ENCODE peak calls at places on chromosomes 3 and 15, in ten cellular contexts. E is mesendoderm, M is vagina, C is neural progenitor cell, D is left lung, U is kidney epithelial cell, R is GM12878, B is iPS DF 6.9, I is upper lobe of left lung, L is right cardiac atrium. S is an unnamed sample.

GRCh38 chr3:46102780-46103130 is 75.5 kb upstream of the XCR1 start:
- DNase-seq in E (no peak), M (no peak), C (no peak), D (no peak), U (no peak), R (no peak), B (no peak), I (no peak), L (no peak), S (no peak)

GRCh38 chr3:42804113-42804830 is at the start of gene HIGD1A:
- DNase-seq in E (peak; percentile 98), M (peak; percentile 98), C (peak; percentile 97), D (peak; percentile 99), U (peak; percentile 80), R (peak; percentile 79), B (peak; percentile 82), I (peak; percentile 97), L (peak; percentile 98), S (peak; percentile 98)

GRCh38 chr3:46124216-46125143 is 83.6 kb downstream of the CCR1 start:
- DNase-seq in E (no peak), M (no peak), C (no peak), D (no peak), U (no peak), R (no peak), B (no peak), I (no peak), L (no peak), S (no peak)

GRCh38 chr3:10551821-10552630 is 46.6 kb upstream of the ATP2B2 start:
- DNase-seq in E (no peak), M (no peak), C (no peak), D (peak; percentile 84), U (no peak), R (no peak), B (no peak), I (peak; percentile 85), L (peak; percentile 75), S (peak; percentile 16)

GRCh38 chr3:87354399-87354798 is 78.0 kb upstream of the POU1F1 start:
- DNase-seq in E (peak; percentile 19), M (no peak), C (no peak), D (no peak), U (no peak), R (no peak), B (no peak), I (no peak), L (no peak), S (no peak)

GRCh38 chr15:52078197-52078875 is 34.2 kb downstream of the BCL2L10 start:
- DNase-seq in E (no peak), M (no peak), C (no peak), D (no peak), U (no peak), R (no peak), B (no peak), I (no peak), L (peak; percentile 39), S (no peak)

GRCh38 chr3:13525827-13526625 is 22.9 kb upstream of the FBLN2 start:
- DNase-seq in E (no peak), M (no peak), C (peak; percentile 64), D (peak; percentile 77), U (no peak), R (no peak), B (no peak), I (peak; percentile 77), L (peak; percentile 72), S (no peak)

GRCh38 chr3:196989721-196990262 is 21.2 kb upstream of the PIGZ start:
- DNase-seq in E (no peak), M (no peak), C (no peak), D (no peak), U (no peak), R (no peak), B (no peak), I (no peak), L (no peak), S (no peak)

GRCh38 chr15:85854345-85855097 is 59.8 kb upstream of the KLHL25 start:
- DNase-seq in E (peak; percentile 76), M (no peak), C (peak; percentile 76), D (no peak), U (no peak), R (no peak), B (peak; percentile 54), I (no peak), L (no peak), S (peak; percentile 75)

GRCh38 chr15:56307180-56307579 is 58.0 kb upstream of the TEX9 start:
- DNase-seq in E (no peak), M (no peak), C (peak; percentile 53), D (no peak), U (no peak), R (no peak), B (no peak), I (no peak), L (no peak), S (no peak)

GRCh38 chr3:126959921-126960603 is 22.9 kb upstream of the PLXNA1 start:
- DNase-seq in E (peak; percentile 68), M (no peak), C (peak; percentile 73), D (peak; percentile 44), U (no peak), R (no peak), B (no peak), I (peak; percentile 46), L (peak; percentile 43), S (no peak)

GRCh38 chr3:134364061-134364935 is 9.9 kb downstream of the AMOTL2 start:
- DNase-seq in E (peak; percentile 99), M (no peak), C (peak; percentile 97), D (peak; percentile 93), U (peak; percentile 82), R (no peak), B (peak; percentile 67), I (peak; percentile 95), L (peak; percentile 98), S (peak; percentile 12)

GRCh38 chr15:85997618-85998017 is 82.1 kb upstream of the AGBL1 start:
- DNase-seq in E (no peak), M (no peak), C (no peak), D (no peak), U (no peak), R (no peak), B (no peak), I (no peak), L (no peak), S (no peak)

GRCh38 chr15:35126236-35126635 is 41.1 kb upstream of the NANOGP8 start:
- DNase-seq in E (peak; percentile 39), M (no peak), C (no peak), D (no peak), U (no peak), R (no peak), B (no peak), I (no peak), L (no peak), S (no peak)

GRCh38 chr3:47057212-47057671 is 77.8 kb downstream of the NBEAL2 start:
- DNase-seq in E (peak; percentile 6), M (no peak), C (no peak), D (no peak), U (no peak), R (no peak), B (no peak), I (no peak), L (no peak), S (peak; percentile 10)

GRCh38 chr3:54604495-54604894 is 323.4 kb downstream of the LRTM1 start:
- DNase-seq in E (no peak), M (peak; percentile 52), C (no peak), D (no peak), U (no peak), R (no peak), B (no peak), I (no peak), L (no peak), S (no peak)

GRCh38 chr3:54596087-54596486 is 331.8 kb downstream of the LRTM1 start:
- DNase-seq in E (no peak), M (peak; percentile 72), C (no peak), D (no peak), U (no peak), R (no peak), B (no peak), I (no peak), L (no peak), S (no peak)

GRCh38 chr3:54599741-54600140 is 328.1 kb downstream of the LRTM1 start:
- DNase-seq in E (no peak), M (peak; percentile 77), C (no peak), D (no peak), U (no peak), R (no peak), B (no peak), I (peak; percentile 7), L (peak; percentile 83), S (no peak)

DNA sequence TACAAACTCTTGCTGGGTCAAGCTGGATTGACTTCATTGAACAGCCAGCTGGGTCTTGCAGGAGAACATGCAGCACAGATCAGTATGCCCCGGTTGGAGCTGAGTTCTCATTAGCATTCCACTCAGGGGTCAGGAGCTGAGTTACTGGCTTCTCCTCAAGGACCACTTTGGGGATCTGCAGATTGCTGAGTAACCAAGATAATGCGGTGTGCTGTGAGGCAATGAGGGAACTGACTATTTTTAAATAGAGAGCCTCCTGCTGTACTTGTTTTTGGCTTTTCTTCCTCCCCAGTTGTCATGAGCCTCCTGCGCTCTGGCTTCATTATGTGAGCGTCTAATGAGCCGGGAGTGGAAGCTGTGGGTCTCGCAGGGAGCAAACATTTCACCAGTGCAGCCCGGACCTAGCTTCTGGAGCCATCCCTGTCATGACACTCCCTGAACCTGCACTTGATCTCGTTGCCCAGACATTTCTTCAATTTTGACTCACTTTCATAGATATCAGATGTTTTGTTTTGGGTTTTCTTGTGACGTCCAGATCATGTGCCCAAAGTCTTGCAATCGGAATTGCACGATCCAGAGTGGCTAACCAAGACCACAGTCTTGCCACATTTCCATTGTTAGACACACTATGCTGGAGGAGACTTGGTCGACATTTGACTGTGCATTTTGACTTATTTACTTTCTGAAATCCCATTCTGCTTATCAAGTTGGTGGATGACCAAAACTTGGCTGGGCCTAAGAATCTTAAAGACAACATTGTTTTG is 327.2 kb downstream of the LRTM1 start:
- DNase-seq in E (peak; percentile 21), M (peak; percentile 74), C (peak; percentile 40), D (no peak), U (no peak), R (no peak), B (no peak), I (no peak), L (no peak), S (no peak)
- H3K4me3 ChIP-seq in E (no peak overlapping the region), M (no peak overlapping the region), C (no peak overlapping the region), D (no peak overlapping the region), U (no peak overlapping the region), R (no peak overlapping the region), B (no peak overlapping the region), I (no peak overlapping the region), L (no peak overlapping the region), S (no peak overlapping the region)

GRCh38 chr3:128679338-128679737 is 28.7 kb upstream of the RPN1 start:
- DNase-seq in E (no peak), M (no peak), C (no peak), D (no peak), U (no peak), R (no peak), B (no peak), I (no peak), L (no peak), S (no peak)
- H3K4me3 ChIP-seq in E (no peak overlapping the region), M (no peak overlapping the region), C (no peak overlapping the region), D (no peak overlapping the region), U (no peak overlapping the region), R (no peak overlapping the region), B (no peak overlapping the region), I (no peak overlapping the region), L (no peak overlapping the region), S (no peak overlapping the region)

GRCh38 chr15:90597477-90598052 is 67.8 kb downstream of the CRTC3 start:
- DNase-seq in E (no peak), M (no peak), C (no peak), D (no peak), U (no peak), R (peak; percentile 68), B (no peak), I (no peak), L (no peak), S (peak; percentile 88)
- H3K4me3 ChIP-seq in E (no peak overlapping the region), M (no peak overlapping the region), C (no peak overlapping the region), D (no peak overlapping the region), U (no peak overlapping the region), R (peak overlapping the region; percentile 44), B (no peak overlapping the region), I (no peak overlapping the region), L (no peak overlapping the region), S (peak overlapping the region; percentile 63)

GRCh38 chr15:31338318-31338878 is 11.8 kb downstream of the KLF13 start:
- DNase-seq in E (no peak), M (no peak), C (no peak), D (no peak), U (no peak), R (no peak), B (no peak), I (no peak), L (peak; percentile 87), S (peak; percentile 57)
- H3K4me3 ChIP-seq in E (no peak overlapping the region), M (no peak overlapping the region), C (no peak overlapping the region), D (no peak overlapping the region), U (no peak overlapping the region), R (peak overlapping the region; percentile 33), B (no peak overlapping the region), I (peak overlapping the region; percentile 15), L (no peak overlapping the region), S (peak overlapping the region; percentile 2)

S was measured in GM12865.